ENCODE peak calls at places on chromosome 16, in four cellular contexts. H, M, J and B are unnamed samples.

GRCh38 chr16:82167670-82168069 is 2.4 kb downstream of the MPHOSPH6 start:
- DNase-seq in H (no peak), M (no peak), J (no peak), B (no peak)

GRCh38 chr16:17448640-17449638 is 21.8 kb downstream of the XYLT1 start:
- DNase-seq in H (no peak), M (no peak), J (no peak), B (no peak)

GRCh38 chr16:57883480-57883879 is 81.2 kb upstream of the KIFC3 start:
- DNase-seq in H (no peak), M (no peak), J (no peak), B (no peak)

GRCh38 chr16:82386771-82387170 is 216.7 kb upstream of the MPHOSPH6 start:
- DNase-seq in H (no peak), M (no peak), J (no peak), B (no peak)

GRCh38 chr16:56667581-56668571 is at the start of gene MT1G:
- DNase-seq in H (peak; percentile 80), M (no peak), J (peak; percentile 22), B (no peak)

GRCh38 chr16:11706180-11706742 is 36.4 kb downstream of the TXNDC11 start:
- DNase-seq in H (no peak), M (no peak), J (no peak), B (no peak)

GRCh38 chr16:85750021-85750826 is 672 bp downstream of the C16orf74 start:
- DNase-seq in H (no peak), M (peak; percentile 33), J (peak; percentile 61), B (no peak)

GRCh38 chr16:19555938-19556778 is 655 bp downstream of the VPS35L start:
- DNase-seq in H (no peak), M (peak; percentile 52), J (peak; percentile 45), B (peak; percentile 56)

GRCh38 chr16:74601131-74601871 is 5.6 kb downstream of the GLG1 start:
- DNase-seq in H (no peak), M (peak; percentile 13), J (no peak), B (no peak)

GRCh38 chr16:31079342-31079944 is 5.2 kb downstream of the ZNF646 start:
- DNase-seq in H (no peak), M (no peak), J (no peak), B (no peak)

GRCh38 chr16:46783800-46784199 is 35.7 kb upstream of the MYLK3 start:
- DNase-seq in H (no peak), M (no peak), J (no peak), B (no peak)

GRCh38 chr16:11684231-11685025 is 16.2 kb downstream of the SNN start:
- DNase-seq in H (peak; percentile 25), M (no peak), J (no peak), B (no peak)

GRCh38 chr16:89197033-89197632 is 3.2 kb downstream of the SLC22A31 start:
- DNase-seq in H (no peak), M (no peak), J (no peak), B (no peak)

GRCh38 chr16:49085689-49086088 is 195.9 kb downstream of the CBLN1 start:
- DNase-seq in H (no peak), M (no peak), J (no peak), B (no peak)

GRCh38 chr16:85879975-85880831 is 18.8 kb upstream of the IRF8 start:
- DNase-seq in H (no peak), M (no peak), J (no peak), B (no peak)

GRCh38 chr16:78154729-78155461 is 55.4 kb downstream of the WWOX start:
- DNase-seq in H (no peak), M (no peak), J (no peak), B (no peak)

GRCh38 chr16:86286991-86287640 is 223.2 kb upstream of the FOXF1 start:
- DNase-seq in H (no peak), M (no peak), J (no peak), B (no peak)

GRCh38 chr16:2524339-2524938 is 4.3 kb downstream of the AMDHD2 start:
- DNase-seq in H (no peak), M (no peak), J (no peak), B (no peak)

GRCh38 chr16:67190448-67191399 is 788 bp upstream of the EXOC3L1 start:
- DNase-seq in H (no peak), M (no peak), J (peak; percentile 37), B (no peak)

GRCh38 chr16:1673424-1674151 is 4.5 kb upstream of the JPT2 start:
- DNase-seq in H (no peak), M (no peak), J (no peak), B (no peak)

GRCh38 chr16:71883849-71884638 is at the start of gene ZNF821:
- DNase-seq in H (peak; percentile 86), M (peak; percentile 72), J (peak; percentile 77), B (peak; percentile 78)

GRCh38 chr16:89420204-89420603 is 70.2 kb downstream of the ANKRD11 start:
- DNase-seq in H (no peak), M (no peak), J (no peak), B (no peak)

GRCh38 chr16:22625948-22626347 is 115.3 kb downstream of the NPIPB5 start:
- DNase-seq in H (no peak), M (no peak), J (no peak), B (no peak)

GRCh38 chr16:49463529-49463928 is 89.9 kb downstream of the C16orf78 start:
- DNase-seq in H (peak; percentile 36), M (no peak), J (no peak), B (no peak)

GRCh38 chr16:77833906-77834599 is 45.7 kb downstream of the VAT1L start:
- DNase-seq in H (no peak), M (peak; percentile 89), J (peak; percentile 93), B (no peak)

GRCh38 chr16:22333457-22333994 is 36.3 kb downstream of the POLR3E start:
- DNase-seq in H (peak; percentile 63), M (no peak), J (no peak), B (no peak)

GRCh38 chr16:87202346-87202745 is 114.8 kb downstream of the C16orf95 start:
- DNase-seq in H (no peak), M (no peak), J (no peak), B (peak; percentile 65)